ENCODE peak calls at places on chromosome 2, in six cellular contexts. H is A549, S is endothelial cell of umbilical vein, D is HepG2, V is K562, X is GM12878. Q is an unnamed sample.

GRCh38 chr2:234377761-234378341 is 119.0 kb downstream of the ARL4C start:
- DNase-seq in H (no peak), S (no peak), D (no peak), V (no peak), X (no peak), Q (no peak)

GRCh38 chr2:145864501-145864900 is 1344.6 kb upstream of the ZEB2 start:
- DNase-seq in H (no peak), S (no peak), D (no peak), V (no peak), X (no peak), Q (no peak)

GRCh38 chr2:207260947-207261346 is 95.2 kb upstream of the KLF7 start:
- DNase-seq in H (no peak), S (no peak), D (no peak), V (no peak), X (no peak), Q (no peak)

GRCh38 chr2:211730215-211730614 is 808.4 kb downstream of the ERBB4 start:
- DNase-seq in H (no peak), S (no peak), D (no peak), V (no peak), X (no peak), Q (no peak)

GRCh38 chr2:128452536-128453530 is 134.2 kb upstream of the HS6ST1 start:
- DNase-seq in H (no peak), S (no peak), D (no peak), V (no peak), X (no peak), Q (no peak)

GRCh38 chr2:40127890-40128548 is 323.9 kb downstream of the SLC8A1 start:
- DNase-seq in H (no peak), S (no peak), D (no peak), V (no peak), X (no peak), Q (no peak)

GRCh38 chr2:189210250-189211075 is 30.9 kb upstream of the COL5A2 start:
- DNase-seq in H (peak), S (peak), D (no peak), V (peak), X (no peak), Q (no peak)

GRCh38 chr2:233982421-233983121 is 65.4 kb downstream of the TRPM8 start:
- DNase-seq in H (peak), S (no peak), D (peak), V (no peak), X (no peak), Q (no peak)

GRCh38 chr2:59462418-59463197 is 1090.8 kb downstream of the BCL11A start:
- DNase-seq in H (no peak), S (no peak), D (no peak), V (no peak), X (no peak), Q (peak)

GRCh38 chr2:43345391-43345813 is 119.0 kb upstream of the ZFP36L2 start:
- DNase-seq in H (no peak), S (peak), D (no peak), V (peak), X (no peak), Q (no peak)

GRCh38 chr2:110103060-110103961 is 12.3 kb downstream of the MALL start:
- DNase-seq in H (no peak), S (no peak), D (no peak), V (no peak), X (no peak), Q (no peak)

GRCh38 chr2:167430447-167430846 is 542.2 kb downstream of the XIRP2 start:
- DNase-seq in H (no peak), S (no peak), D (no peak), V (no peak), X (no peak), Q (peak)

GRCh38 chr2:191845876-191846786 is 757 bp downstream of the CAVIN2 start:
- DNase-seq in H (peak), S (no peak), D (peak), V (peak), X (no peak), Q (no peak)

GRCh38 chr2:119939915-119940314 is 73.0 kb upstream of the EPB41L5 start:
- DNase-seq in H (no peak), S (no peak), D (no peak), V (no peak), X (no peak), Q (no peak)

GRCh38 chr2:188668017-188668663 is 306.0 kb upstream of the COL3A1 start:
- DNase-seq in H (peak), S (peak), D (no peak), V (no peak), X (no peak), Q (no peak)

GRCh38 chr2:238846503-238847431 is 1.1 kb upstream of the TWIST2 start:
- DNase-seq in H (no peak), S (peak), D (no peak), V (no peak), X (no peak), Q (no peak)
- TF ChIP-seq MYC in H (no peak), S (no peak), D (no peak), V (no peak), X (no peak), Q (no peak)

GRCh38 chr2:121187922-121188411 is 97.0 kb downstream of the TFCP2L1 start:
- DNase-seq in H (no peak), S (no peak), D (no peak), V (no peak), X (no peak), Q (peak)
- TF ChIP-seq CTCF in H (no peak), S (no peak), D (no peak), V (no peak), X (no peak), Q (no peak)

GRCh38 chr2:117814417-117815264 is at the start of gene DDX18:
- DNase-seq in H (peak), S (peak), D (peak), V (peak), X (peak), Q (peak)
- TF ChIP-seq POLR2A in H (peak), S (peak), D (peak), V (peak), X (peak), Q (peak)

GRCh38 chr2:81835318-81836000 is 1530.9 kb upstream of the LRRTM1 start:
- DNase-seq in H (no peak), S (no peak), D (no peak), V (no peak), X (no peak), Q (peak)
- TF ChIP-seq MYC in H (no peak), S (no peak), D (no peak), V (no peak), X (no peak), Q (no peak)

GRCh38 chr2:218271487-218271797 is 1.1 kb downstream of the PNKD start:
- DNase-seq in H (no peak), S (no peak), D (no peak), V (no peak), X (no peak), Q (no peak)
- TF ChIP-seq CTCF in H (no peak), S (no peak), D (no peak), V (no peak), X (no peak), Q (no peak)

GRCh38 chr2:61144697-61145268 is 17.2 kb upstream of the C2orf74 start:
- DNase-seq in H (peak), S (peak), D (peak), V (no peak), X (peak), Q (peak)
- TF ChIP-seq POLR2A in H (peak), S (peak), D (peak), V (no peak), X (peak), Q (peak)

GRCh38 chr2:112005391-112006075 is 49.5 kb upstream of the TMEM87B start:
- DNase-seq in H (no peak), S (no peak), D (no peak), V (no peak), X (no peak), Q (peak)
- TF ChIP-seq MYC in H (no peak), S (no peak), D (no peak), V (no peak), X (no peak), Q (no peak)

GRCh38 chr2:9690716-9691498 is 60.1 kb upstream of the YWHAQ start:
- DNase-seq in H (no peak), S (no peak), D (no peak), V (peak), X (no peak), Q (no peak)
- TF ChIP-seq CTCF in H (no peak), S (no peak), D (peak), V (peak), X (no peak), Q (peak)